ENCODE peak calls at places on chromosomes 2 and 18, in six cellular contexts. H is GM12878, J is K562, E is HepG2, D is A549, U is endothelial cell of umbilical vein. X is an unnamed sample.

GRCh38 chr18:44735071-44735470 is 54.4 kb downstream of the SETBP1 start:
- DNase-seq in D (no peak), H (no peak), U (no peak), J (no peak), E (no peak), X (peak; percentile 69)

GRCh38 chr2:159683804-159684203 is 28.5 kb upstream of the MARCHF7 start:
- DNase-seq in J (no peak), D (no peak), E (no peak), H (no peak), U (no peak), X (no peak)

GRCh38 chr2:170235860-170236638 is 58.1 kb downstream of the MYO3B start:
- DNase-seq in H (no peak), U (peak; percentile 72), D (peak; percentile 16), J (peak; percentile 89), E (peak; percentile 54), X (peak; percentile 73)

GRCh38 chr2:88950010-88950409 is 258.5 kb downstream of the RPIA start:
- DNase-seq in H (no peak), D (peak; percentile 10), J (peak; percentile 12), E (peak; percentile 4), U (peak; percentile 24), X (peak; percentile 42)

GRCh38 chr2:81206216-81206615 is 901.7 kb upstream of the LRRTM1 start:
- DNase-seq in J (no peak), E (no peak), D (no peak), H (no peak), U (no peak), X (no peak)

GRCh38 chr2:128368437-128369125 is 49.9 kb upstream of the HS6ST1 start:
- DNase-seq in D (no peak), U (no peak), E (no peak), H (no peak), J (no peak), X (no peak)

GRCh38 chr2:212939777-212940531 is 211.5 kb downstream of the IKZF2 start:
- DNase-seq in D (no peak), E (peak; percentile 31), H (no peak), J (no peak), U (no peak), X (no peak)

GRCh38 chr18:13427354-13427753 is 208.8 kb downstream of the LDLRAD4 start:
- DNase-seq in U (peak; percentile 93), E (no peak), D (no peak), H (no peak), J (no peak), X (no peak)

GRCh38 chr2:128692895-128693519 is 374.3 kb upstream of the HS6ST1 start:
- DNase-seq in H (no peak), E (no peak), U (no peak), D (no peak), J (no peak), X (no peak)

GRCh38 chr2:168573128-168573903 is 117.2 kb downstream of the CERS6 start:
- DNase-seq in D (no peak), E (no peak), U (no peak), H (no peak), J (peak; percentile 24), X (peak; percentile 78)

GRCh38 chr2:177340158-177340557 is 52.4 kb upstream of the AGPS start:
- DNase-seq in J (no peak), D (no peak), E (no peak), U (no peak), H (no peak), X (no peak)

GRCh38 chr2:121682396-121683298 is 33.4 kb upstream of the CLASP1 start:
- DNase-seq in J (no peak), H (no peak), E (no peak), U (no peak), D (no peak), X (no peak)

GRCh38 chr18:902179-902718 is 2.4 kb upstream of the ADCYAP1 start:
- DNase-seq in E (no peak), U (peak; percentile 33), H (no peak), D (no peak), J (peak; percentile 52), X (peak; percentile 16)
- TF ChIP-seq MYC in E (no peak), U (no peak), H (no peak), D (no peak), J (no peak), X (no peak)

DNA sequence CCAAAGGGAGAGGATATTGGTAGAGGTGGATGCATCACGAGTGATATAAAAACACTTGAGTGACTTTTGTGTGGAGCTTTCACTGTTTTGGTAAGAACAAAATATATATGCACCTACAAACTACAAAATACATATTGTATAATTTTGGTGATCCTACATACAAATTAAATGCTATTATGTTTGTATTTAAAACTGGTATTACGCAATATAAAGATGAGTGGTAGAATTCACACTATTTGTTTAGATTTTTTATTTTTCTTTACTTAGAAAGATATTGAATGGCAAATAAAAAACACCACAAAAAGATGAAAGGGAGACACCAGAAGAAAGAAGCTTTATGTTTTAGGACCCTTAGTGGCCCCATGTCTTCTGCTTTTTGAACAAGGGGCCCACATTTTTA is 770.7 kb upstream of the ID2 start:
- DNase-seq in U (no peak), J (no peak), H (no peak), E (no peak), D (no peak), X (no peak)
- TF ChIP-seq CTCF in U (no peak), J (no peak), H (no peak), E (no peak), D (no peak), X (no peak)

GRCh38 chr2:20146401-20146800 is 78.5 kb downstream of the SDC1 start:
- DNase-seq in J (no peak), U (no peak), E (no peak), H (no peak), D (no peak), X (no peak)

GRCh38 chr2:20144196-20144595 is 80.7 kb downstream of the SDC1 start:
- DNase-seq in D (no peak), U (no peak), H (no peak), J (no peak), E (no peak), X (no peak)

GRCh38 chr2:20147351-20147750 is 77.6 kb downstream of the SDC1 start:
- DNase-seq in J (no peak), E (no peak), D (no peak), H (no peak), U (no peak), X (no peak)

GRCh38 chr2:20144861-20145260 is 80.1 kb downstream of the SDC1 start:
- DNase-seq in J (no peak), D (no peak), U (no peak), H (no peak), E (no peak), X (no peak)

DNA sequence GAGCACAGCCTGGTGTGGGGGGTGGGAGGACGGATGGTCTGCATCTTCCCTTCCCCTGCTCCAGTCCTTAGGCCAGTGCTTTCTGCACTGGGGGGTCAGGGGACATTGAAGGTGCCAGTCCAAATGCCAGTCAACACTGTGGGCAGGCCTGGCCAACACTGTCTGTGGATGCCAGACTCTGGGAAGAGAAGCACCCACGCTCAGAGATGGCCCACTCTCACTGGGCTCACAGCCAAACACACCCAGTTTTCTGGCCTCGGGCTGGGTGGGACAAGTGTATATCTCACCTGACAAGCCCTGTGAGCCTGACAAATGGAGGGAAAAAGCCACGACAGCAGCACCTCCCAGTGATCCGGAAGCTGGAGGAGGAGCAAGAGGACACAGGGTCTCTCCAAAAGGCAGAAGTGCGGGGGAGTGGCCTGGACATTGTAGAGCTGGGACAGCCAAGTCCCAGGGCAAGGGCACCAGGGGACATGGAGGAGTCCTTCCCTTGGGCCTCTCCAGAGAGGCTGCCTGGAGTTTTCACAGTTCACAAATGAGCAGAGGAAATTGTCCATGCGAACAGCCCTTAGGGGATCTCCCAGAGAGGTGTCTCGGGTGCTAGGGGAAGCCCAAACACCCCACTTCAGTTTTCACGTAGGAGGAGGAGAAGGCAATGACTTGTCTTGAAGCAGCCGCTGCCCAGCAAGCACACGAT is 79.3 kb downstream of the SDC1 start:
- DNase-seq in U (no peak), H (peak; percentile 68), E (no peak), J (peak; percentile 79), D (no peak), X (no peak)
- TF ChIP-seq MAX in U (no peak), H (peak; percentile 62), E (no peak), J (no peak), D (no peak), X (no peak)

DNA sequence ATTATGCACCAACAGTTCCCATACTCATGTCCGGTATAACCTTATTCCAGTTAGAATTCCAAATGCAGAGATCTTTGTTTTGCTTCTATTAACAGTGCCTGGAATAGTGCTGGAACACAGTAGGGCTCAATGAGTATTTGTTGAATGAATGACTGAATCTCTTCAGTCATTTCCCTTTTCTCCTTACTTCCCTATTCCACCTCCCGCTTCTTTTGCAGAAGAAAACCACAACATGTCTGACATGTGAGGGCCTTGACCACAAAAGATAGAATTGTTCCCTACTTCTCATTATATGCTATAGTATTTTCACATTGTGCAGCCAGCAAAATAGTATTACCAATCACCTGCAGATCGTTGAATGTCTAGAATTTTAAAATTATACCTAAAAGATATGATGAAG is 19.5 kb upstream of the HNRNPLL start:
- DNase-seq in D (no peak), U (no peak), E (no peak), H (no peak), J (no peak), X (peak; percentile 89)
- TF ChIP-seq MYC in D (no peak), U (no peak), E (no peak), H (no peak), J (no peak), X (no peak)

GRCh38 chr2:43028188-43028587 is 198.2 kb downstream of the ZFP36L2 start:
- DNase-seq in D (no peak), U (no peak), H (no peak), J (no peak), E (no peak), X (no peak)
- TF ChIP-seq CTCF in D (no peak), U (no peak), H (no peak), J (no peak), E (no peak), X (no peak)

X was measured in NB4.